ENCODE peak calls at places on chromosomes 2 and 18, in ten cellular contexts. K is neural progenitor cell, F is RWPE2, Z is GM23338, N is AG09319, T is RWPE1, H is choroid plexus epithelial cell, S is tibial artery, O is ovary, U is cardiac muscle cell. M is an unnamed sample.

GRCh38 chr2:67485431-67485830 is 88.3 kb downstream of the ETAA1 start:
- DNase-seq in H (peak), N (no peak), S (no peak), O (no peak), T (no peak), U (peak), Z (peak), F (no peak), K (no peak), M (no peak)

GRCh38 chr18:9731380-9731779 is 23.3 kb downstream of the RAB31 start:
- DNase-seq in N (no peak), U (no peak), O (no peak), F (no peak), H (peak), S (no peak), T (peak), Z (no peak), K (no peak), M (no peak)

GRCh38 chr2:88709117-88709739 is 17.8 kb downstream of the RPIA start:
- DNase-seq in Z (no peak), U (no peak), S (no peak), F (no peak), T (peak), K (no peak), O (no peak), H (peak), N (no peak), M (no peak)

GRCh38 chr18:12092398-12093229 is 1.0 kb upstream of the ANKRD62 start:
- DNase-seq in O (no peak), T (peak), H (no peak), N (no peak), Z (peak), F (no peak), U (peak), K (peak), S (no peak), M (no peak)

GRCh38 chr2:19205983-19206533 is 152.4 kb downstream of the OSR1 start:
- DNase-seq in F (no peak), U (no peak), K (no peak), T (no peak), N (no peak), O (no peak), Z (no peak), S (no peak), H (no peak), M (no peak)

GRCh38 chr2:155866477-155866876 is 466.0 kb downstream of the NR4A2 start:
- DNase-seq in F (no peak), O (no peak), T (no peak), U (no peak), S (no peak), Z (peak), K (peak), H (no peak), N (no peak), M (no peak)

GRCh38 chr18:58784601-58785137 is 80.0 kb upstream of the ZNF532 start:
- DNase-seq in T (no peak), S (peak), N (no peak), F (no peak), U (no peak), K (peak), Z (peak), H (no peak), O (no peak), M (no peak)

GRCh38 chr2:11004206-11004605 is 92.5 kb downstream of the KCNF1 start:
- DNase-seq in T (peak), K (no peak), H (peak), O (no peak), F (no peak), Z (no peak), N (no peak), U (no peak), S (no peak), M (no peak)

GRCh38 chr18:61575419-61575818 is 242.2 kb downstream of the CDH20 start:
- DNase-seq in T (no peak), Z (peak), O (no peak), U (no peak), N (no peak), H (peak), F (no peak), K (peak), S (no peak), M (no peak)

GRCh38 chr2:205681836-205682238 is 464 bp upstream of the NRP2 start:
- DNase-seq in H (peak), U (peak), O (no peak), K (peak), Z (peak), S (no peak), T (no peak), F (no peak), N (no peak), M (peak)

GRCh38 chr2:226683196-226683595 is 116.4 kb downstream of the IRS1 start:
- DNase-seq in H (no peak), N (no peak), K (no peak), O (no peak), U (no peak), F (no peak), Z (no peak), S (no peak), T (peak), M (no peak)

GRCh38 chr2:223944166-223944703 is 900 bp downstream of the WDFY1 start:
- DNase-seq in O (peak), K (peak), Z (peak), F (no peak), T (peak), N (no peak), U (peak), S (peak), H (peak), M (peak)

GRCh38 chr2:210004893-210005292 is 2.5 kb downstream of the RPE start:
- DNase-seq in S (no peak), O (no peak), Z (no peak), K (no peak), H (no peak), F (no peak), U (no peak), T (no peak), N (no peak), M (no peak)

GRCh38 chr2:44753552-44754285 is 187.8 kb upstream of the SIX3 start:
- DNase-seq in T (no peak), N (no peak), U (no peak), Z (no peak), S (no peak), O (no peak), H (no peak), K (no peak), F (no peak), M (no peak)

GRCh38 chr2:179264238-179265081 is at the start of gene SESTD1:
- DNase-seq in Z (peak), U (peak), H (peak), K (peak), N (no peak), F (no peak), S (peak), T (peak), O (peak), M (peak)

GRCh38 chr2:23497063-23497462 is 112.1 kb downstream of the KLHL29 start:
- DNase-seq in Z (peak), F (no peak), N (no peak), O (no peak), T (no peak), S (peak), U (no peak), K (no peak), H (peak), M (no peak)

GRCh38 chr2:96872591-96873349 is 2.9 kb upstream of the SEMA4C start:
- DNase-seq in S (no peak), U (peak), F (no peak), Z (peak), O (no peak), N (no peak), K (peak), T (no peak), H (peak), M (no peak)

GRCh38 chr18:10168477-10168876 is 254.7 kb downstream of the VAPA start:
- DNase-seq in H (no peak), T (no peak), F (no peak), K (no peak), O (no peak), S (no peak), N (no peak), Z (no peak), U (no peak), M (no peak)

GRCh38 chr18:36155960-36156757 is 26.5 kb downstream of the ELP2 start:
- DNase-seq in H (no peak), T (no peak), Z (no peak), F (no peak), S (no peak), O (no peak), K (no peak), U (no peak), N (no peak), M (no peak)

GRCh38 chr2:241001413-241002274 is 3.2 kb downstream of the SNED1 start:
- DNase-seq in F (peak), S (peak), H (no peak), Z (no peak), O (no peak), K (no peak), T (no peak), U (no peak), N (no peak), M (no peak)

GRCh38 chr2:10101491-10101890 is 21.0 kb upstream of the RRM2 start:
- DNase-seq in K (no peak), H (no peak), T (no peak), U (no peak), N (no peak), Z (no peak), O (no peak), S (no peak), F (no peak), M (no peak)

GRCh38 chr2:189719531-189719930 is 43.1 kb downstream of the OSGEPL1 start:
- DNase-seq in N (no peak), U (no peak), O (no peak), K (no peak), Z (no peak), H (peak), T (no peak), S (no peak), F (no peak), M (no peak)

GRCh38 chr2:171319164-171319810 is 114.5 kb downstream of the METTL8 start:
- DNase-seq in K (peak), F (no peak), T (no peak), S (no peak), O (no peak), H (peak), N (no peak), U (no peak), Z (peak), M (no peak)

GRCh38 chr2:144253743-144254142 is 266.2 kb downstream of the ZEB2 start:
- DNase-seq in T (no peak), F (no peak), K (no peak), Z (no peak), H (no peak), N (no peak), O (no peak), S (no peak), U (no peak), M (no peak)

GRCh38 chr2:15939854-15940660 is at the start of gene MYCN:
- DNase-seq in Z (peak), U (peak), N (no peak), F (no peak), S (no peak), H (peak), K (peak), O (peak), T (peak), M (no peak)
- TF ChIP-seq CTCF in Z (peak), U (peak), N (no peak), F (peak), S (peak), H (no peak), K (peak), O (no peak), T (peak), M (no peak)

GRCh38 chr2:173373286-173373685 is 18.6 kb downstream of the CDCA7 start:
- DNase-seq in S (no peak), H (no peak), N (peak), O (no peak), F (no peak), U (no peak), T (no peak), K (no peak), Z (no peak), M (no peak)

GRCh38 chr2:173371023-173371422 is 16.4 kb downstream of the CDCA7 start:
- DNase-seq in T (no peak), N (no peak), K (no peak), U (no peak), H (no peak), Z (no peak), F (no peak), S (no peak), O (no peak), M (no peak)

GRCh38 chr2:173374634-173375033 is 20.0 kb downstream of the CDCA7 start:
- DNase-seq in K (no peak), S (no peak), U (no peak), N (no peak), O (no peak), Z (no peak), T (no peak), H (no peak), F (no peak), M (no peak)

GRCh38 chr2:173370198-173370597 is 15.5 kb downstream of the CDCA7 start:
- DNase-seq in S (no peak), N (no peak), F (no peak), Z (no peak), K (no peak), O (no peak), T (no peak), U (no peak), H (peak), M (no peak)
- TF ChIP-seq CTCF in S (no peak), N (no peak), F (no peak), Z (no peak), K (no peak), O (no peak), T (no peak), U (no peak), H (no peak), M (no peak)

GRCh38 chr2:191870744-191871143 is 23.9 kb upstream of the CAVIN2 start:
- DNase-seq in K (no peak), N (no peak), F (no peak), O (no peak), U (no peak), S (no peak), H (peak), T (no peak), Z (peak), M (no peak)
- TF ChIP-seq CTCF in K (peak), N (no peak), F (no peak), O (no peak), U (no peak), S (no peak), H (peak), T (no peak), Z (peak), M (no peak)

GRCh38 chr18:32010124-32010745 is 8.4 kb upstream of the RNF125 start:
- DNase-seq in S (no peak), Z (peak), T (no peak), U (no peak), K (no peak), O (no peak), N (no peak), H (no peak), F (no peak), M (no peak)
- TF ChIP-seq CTCF in S (no peak), Z (no peak), T (no peak), U (no peak), K (no peak), O (no peak), N (no peak), H (no peak), F (no peak), M (no peak)

DNA sequence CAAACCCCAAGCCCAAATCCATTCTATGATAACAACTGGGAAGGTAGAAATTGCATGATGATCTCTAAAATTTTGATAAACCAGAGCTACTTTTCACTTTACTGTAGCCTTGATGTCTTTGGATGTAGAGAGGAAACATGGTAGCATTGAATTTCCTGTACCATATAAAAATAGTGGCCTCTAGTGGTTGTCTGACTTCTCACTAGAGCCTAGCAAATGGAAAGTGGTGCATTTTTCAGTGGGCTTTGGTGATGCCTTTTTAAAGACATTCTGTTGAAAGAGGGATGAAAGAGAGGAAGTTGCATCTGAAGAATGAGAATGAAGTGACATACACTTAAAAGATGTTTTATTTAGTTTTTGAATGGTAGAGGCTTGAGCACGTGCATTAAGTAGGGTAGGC is 662.2 kb downstream of the XIRP2 start:
- DNase-seq in O (no peak), F (no peak), N (no peak), K (peak), S (no peak), H (peak), T (peak), Z (peak), U (peak), M (no peak)
- TF ChIP-seq CTCF in O (no peak), F (peak), N (peak), K (peak), S (no peak), H (peak), T (no peak), Z (peak), U (peak), M (no peak)

DNA sequence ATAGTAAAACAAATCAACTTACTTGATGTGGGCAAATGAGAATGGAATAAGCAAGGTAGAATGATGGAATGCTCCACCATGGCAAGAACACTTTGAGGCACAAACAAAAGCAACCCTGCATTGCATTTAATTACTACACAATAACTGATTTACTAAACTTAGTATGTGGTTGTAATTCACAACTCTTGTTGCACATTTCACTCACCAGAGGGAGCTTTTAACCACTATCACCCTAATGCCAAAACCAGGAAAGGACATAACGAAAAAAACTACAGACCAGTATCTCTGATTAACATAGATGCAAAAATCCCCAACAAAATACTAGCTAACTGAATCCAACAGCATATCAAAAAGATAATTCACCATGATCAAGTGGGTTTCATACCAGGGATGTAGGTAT is 659.8 kb downstream of the CPS1 start:
- DNase-seq in K (peak), F (no peak), T (peak), N (no peak), Z (peak), O (no peak), H (peak), U (peak), S (no peak), M (no peak)
- TF ChIP-seq CTCF in K (peak), F (peak), T (no peak), N (no peak), Z (peak), O (no peak), H (peak), U (no peak), S (no peak), M (no peak)

M was measured in activated B cell treated with CpG ODN at 0.5 μM for 24 hours.